ENCODE peak calls at places on chromosomes 13 and 19, in nine cellular contexts. One of them, this sample, is unnamed.

GRCh38 chr13:37241786-37242185 is 136.3 kb upstream of the CSNK1A1L start:
- DNase-seq in Daoy: no peak
- DNase-seq in neural crest cell: no peak
- DNase-seq in NAMALWA: no peak
- DNase-seq in effector memory CD4-positive, alpha-beta T cell: no peak
- DNase-seq in mucosa of gallbladder: no peak
- DNase-seq in T-helper 9 cell: no peak
- DNase-seq in stimulated activated naive CD8-positive, alpha-beta T cell treated with anti-CD3 and anti-CD28 coated beads, Interleukin-15, amount 100 ng/mL, for 72 hours: no peak
- DNase-seq in HS-5: no peak
- DNase-seq in this sample: no peak

GRCh38 chr13:26604784-26605183 is 47.3 kb downstream of the WASF3 start:
- DNase-seq in Daoy: no peak
- DNase-seq in neural crest cell: no peak
- DNase-seq in NAMALWA: no peak
- DNase-seq in effector memory CD4-positive, alpha-beta T cell: no peak
- DNase-seq in mucosa of gallbladder: no peak
- DNase-seq in T-helper 9 cell: no peak
- DNase-seq in stimulated activated naive CD8-positive, alpha-beta T cell treated with anti-CD3 and anti-CD28 coated beads, Interleukin-15, amount 100 ng/mL, for 72 hours: no peak
- DNase-seq in HS-5: no peak
- DNase-seq in this sample: no peak

GRCh38 chr13:95073826-95074345 is 227.4 kb downstream of the ABCC4 start:
- DNase-seq in Daoy: no peak
- DNase-seq in neural crest cell: no peak
- DNase-seq in NAMALWA: no peak
- DNase-seq in effector memory CD4-positive, alpha-beta T cell: no peak
- DNase-seq in mucosa of gallbladder: no peak
- DNase-seq in T-helper 9 cell: no peak
- DNase-seq in stimulated activated naive CD8-positive, alpha-beta T cell treated with anti-CD3 and anti-CD28 coated beads, Interleukin-15, amount 100 ng/mL, for 72 hours: no peak
- DNase-seq in HS-5: no peak
- DNase-seq in this sample: no peak

GRCh38 chr13:96710166-96710866 is 284.0 kb downstream of the OXGR1 start:
- DNase-seq in Daoy: peak
- DNase-seq in neural crest cell: no peak
- DNase-seq in NAMALWA: no peak
- DNase-seq in effector memory CD4-positive, alpha-beta T cell: no peak
- DNase-seq in mucosa of gallbladder: no peak
- DNase-seq in T-helper 9 cell: no peak
- DNase-seq in stimulated activated naive CD8-positive, alpha-beta T cell treated with anti-CD3 and anti-CD28 coated beads, Interleukin-15, amount 100 ng/mL, for 72 hours: no peak
- DNase-seq in HS-5: no peak
- DNase-seq in this sample: no peak

GRCh38 chr13:77698211-77699058 is 948 bp downstream of the SLAIN1 start:
- DNase-seq in Daoy: peak
- DNase-seq in neural crest cell: peak
- DNase-seq in NAMALWA: peak
- DNase-seq in effector memory CD4-positive, alpha-beta T cell: peak
- DNase-seq in mucosa of gallbladder: peak
- DNase-seq in T-helper 9 cell: peak
- DNase-seq in stimulated activated naive CD8-positive, alpha-beta T cell treated with anti-CD3 and anti-CD28 coated beads, Interleukin-15, amount 100 ng/mL, for 72 hours: peak
- DNase-seq in HS-5: no peak
- DNase-seq in this sample: peak

GRCh38 chr19:3282155-3282554 is 57.7 kb downstream of the CELF5 start:
- DNase-seq in Daoy: no peak
- DNase-seq in neural crest cell: no peak
- DNase-seq in NAMALWA: no peak
- DNase-seq in effector memory CD4-positive, alpha-beta T cell: no peak
- DNase-seq in mucosa of gallbladder: no peak
- DNase-seq in T-helper 9 cell: no peak
- DNase-seq in stimulated activated naive CD8-positive, alpha-beta T cell treated with anti-CD3 and anti-CD28 coated beads, Interleukin-15, amount 100 ng/mL, for 72 hours: no peak
- DNase-seq in HS-5: no peak
- DNase-seq in this sample: no peak

GRCh38 chr13:93559718-93560117 is 333.1 kb downstream of the GPC6 start:
- DNase-seq in Daoy: peak
- DNase-seq in neural crest cell: no peak
- DNase-seq in NAMALWA: no peak
- DNase-seq in effector memory CD4-positive, alpha-beta T cell: no peak
- DNase-seq in mucosa of gallbladder: no peak
- DNase-seq in T-helper 9 cell: no peak
- DNase-seq in stimulated activated naive CD8-positive, alpha-beta T cell treated with anti-CD3 and anti-CD28 coated beads, Interleukin-15, amount 100 ng/mL, for 72 hours: no peak
- DNase-seq in HS-5: peak
- DNase-seq in this sample: no peak

GRCh38 chr13:68628994-68629393 is 1398.9 kb upstream of the PCDH9 start:
- DNase-seq in Daoy: no peak
- DNase-seq in neural crest cell: no peak
- DNase-seq in NAMALWA: no peak
- DNase-seq in effector memory CD4-positive, alpha-beta T cell: no peak
- DNase-seq in mucosa of gallbladder: no peak
- DNase-seq in T-helper 9 cell: no peak
- DNase-seq in stimulated activated naive CD8-positive, alpha-beta T cell treated with anti-CD3 and anti-CD28 coated beads, Interleukin-15, amount 100 ng/mL, for 72 hours: no peak
- DNase-seq in HS-5: no peak
- DNase-seq in this sample: no peak

GRCh38 chr19:23116802-23117571 is at the start of gene ZNF730:
- DNase-seq in Daoy: peak
- DNase-seq in neural crest cell: peak
- DNase-seq in NAMALWA: peak
- DNase-seq in effector memory CD4-positive, alpha-beta T cell: peak
- DNase-seq in mucosa of gallbladder: peak
- DNase-seq in T-helper 9 cell: peak
- DNase-seq in stimulated activated naive CD8-positive, alpha-beta T cell treated with anti-CD3 and anti-CD28 coated beads, Interleukin-15, amount 100 ng/mL, for 72 hours: peak
- DNase-seq in HS-5: peak
- DNase-seq in this sample: peak

GRCh38 chr19:15418112-15418587 is 638 bp downstream of the AKAP8L start:
- DNase-seq in Daoy: no peak
- DNase-seq in neural crest cell: no peak
- DNase-seq in NAMALWA: no peak
- DNase-seq in effector memory CD4-positive, alpha-beta T cell: no peak
- DNase-seq in mucosa of gallbladder: no peak
- DNase-seq in T-helper 9 cell: no peak
- DNase-seq in stimulated activated naive CD8-positive, alpha-beta T cell treated with anti-CD3 and anti-CD28 coated beads, Interleukin-15, amount 100 ng/mL, for 72 hours: no peak
- DNase-seq in HS-5: no peak
- DNase-seq in this sample: no peak

GRCh38 chr19:51093510-51094345 is 11.0 kb upstream of the KLK14 start:
- DNase-seq in Daoy: peak
- DNase-seq in neural crest cell: no peak
- DNase-seq in NAMALWA: no peak
- DNase-seq in effector memory CD4-positive, alpha-beta T cell: no peak
- DNase-seq in mucosa of gallbladder: no peak
- DNase-seq in T-helper 9 cell: no peak
- DNase-seq in stimulated activated naive CD8-positive, alpha-beta T cell treated with anti-CD3 and anti-CD28 coated beads, Interleukin-15, amount 100 ng/mL, for 72 hours: no peak
- DNase-seq in HS-5: no peak
- DNase-seq in this sample: no peak

GRCh38 chr13:107901996-107902562 is 313.3 kb downstream of the LIG4 start:
- DNase-seq in Daoy: no peak
- DNase-seq in neural crest cell: no peak
- DNase-seq in NAMALWA: no peak
- DNase-seq in effector memory CD4-positive, alpha-beta T cell: no peak
- DNase-seq in mucosa of gallbladder: no peak
- DNase-seq in T-helper 9 cell: no peak
- DNase-seq in stimulated activated naive CD8-positive, alpha-beta T cell treated with anti-CD3 and anti-CD28 coated beads, Interleukin-15, amount 100 ng/mL, for 72 hours: no peak
- DNase-seq in HS-5: no peak
- DNase-seq in this sample: no peak

GRCh38 chr19:16660763-16661479 is at the start of gene TMEM38A:
- DNase-seq in Daoy: peak
- DNase-seq in neural crest cell: peak
- DNase-seq in NAMALWA: peak
- DNase-seq in effector memory CD4-positive, alpha-beta T cell: peak
- DNase-seq in mucosa of gallbladder: no peak
- DNase-seq in T-helper 9 cell: peak
- DNase-seq in stimulated activated naive CD8-positive, alpha-beta T cell treated with anti-CD3 and anti-CD28 coated beads, Interleukin-15, amount 100 ng/mL, for 72 hours: peak
- DNase-seq in HS-5: no peak
- DNase-seq in this sample: peak

GRCh38 chr19:50660083-50660366 is 10.8 kb downstream of the C19orf81 start:
- DNase-seq in Daoy: no peak
- DNase-seq in neural crest cell: no peak
- DNase-seq in NAMALWA: no peak
- DNase-seq in effector memory CD4-positive, alpha-beta T cell: no peak
- DNase-seq in mucosa of gallbladder: no peak
- DNase-seq in T-helper 9 cell: no peak
- DNase-seq in stimulated activated naive CD8-positive, alpha-beta T cell treated with anti-CD3 and anti-CD28 coated beads, Interleukin-15, amount 100 ng/mL, for 72 hours: no peak
- DNase-seq in HS-5: no peak
- DNase-seq in this sample: no peak

GRCh38 chr13:60756306-60756705 is 359.3 kb downstream of the TDRD3 start:
- DNase-seq in Daoy: no peak
- DNase-seq in neural crest cell: no peak
- DNase-seq in NAMALWA: no peak
- DNase-seq in effector memory CD4-positive, alpha-beta T cell: no peak
- DNase-seq in mucosa of gallbladder: no peak
- DNase-seq in T-helper 9 cell: no peak
- DNase-seq in stimulated activated naive CD8-positive, alpha-beta T cell treated with anti-CD3 and anti-CD28 coated beads, Interleukin-15, amount 100 ng/mL, for 72 hours: no peak
- DNase-seq in HS-5: no peak
- DNase-seq in this sample: no peak

GRCh38 chr19:13153627-13154240 is 3.5 kb downstream of the IER2 start:
- DNase-seq in Daoy: no peak
- DNase-seq in neural crest cell: no peak
- DNase-seq in NAMALWA: no peak
- DNase-seq in effector memory CD4-positive, alpha-beta T cell: no peak
- DNase-seq in mucosa of gallbladder: no peak
- DNase-seq in T-helper 9 cell: no peak
- DNase-seq in stimulated activated naive CD8-positive, alpha-beta T cell treated with anti-CD3 and anti-CD28 coated beads, Interleukin-15, amount 100 ng/mL, for 72 hours: peak
- DNase-seq in HS-5: no peak
- DNase-seq in this sample: no peak

GRCh38 chr13:27168086-27168485 is 3.5 kb downstream of the USP12 start:
- DNase-seq in Daoy: peak
- DNase-seq in neural crest cell: no peak
- DNase-seq in NAMALWA: no peak
- DNase-seq in effector memory CD4-positive, alpha-beta T cell: no peak
- DNase-seq in mucosa of gallbladder: no peak
- DNase-seq in T-helper 9 cell: no peak
- DNase-seq in stimulated activated naive CD8-positive, alpha-beta T cell treated with anti-CD3 and anti-CD28 coated beads, Interleukin-15, amount 100 ng/mL, for 72 hours: no peak
- DNase-seq in HS-5: no peak
- DNase-seq in this sample: no peak

GRCh38 chr19:954672-955494 is 29.0 kb downstream of the ARID3A start:
- DNase-seq in Daoy: no peak
- DNase-seq in neural crest cell: no peak
- DNase-seq in NAMALWA: no peak
- DNase-seq in effector memory CD4-positive, alpha-beta T cell: no peak
- DNase-seq in mucosa of gallbladder: no peak
- DNase-seq in T-helper 9 cell: no peak
- DNase-seq in stimulated activated naive CD8-positive, alpha-beta T cell treated with anti-CD3 and anti-CD28 coated beads, Interleukin-15, amount 100 ng/mL, for 72 hours: no peak
- DNase-seq in HS-5: no peak
- DNase-seq in this sample: no peak

GRCh38 chr19:33767898-33768413 is 28.7 kb upstream of the KCTD15 start:
- DNase-seq in Daoy: peak
- DNase-seq in neural crest cell: peak
- DNase-seq in NAMALWA: peak
- DNase-seq in effector memory CD4-positive, alpha-beta T cell: no peak
- DNase-seq in mucosa of gallbladder: no peak
- DNase-seq in T-helper 9 cell: no peak
- DNase-seq in stimulated activated naive CD8-positive, alpha-beta T cell treated with anti-CD3 and anti-CD28 coated beads, Interleukin-15, amount 100 ng/mL, for 72 hours: no peak
- DNase-seq in HS-5: no peak
- DNase-seq in this sample: no peak

GRCh38 chr19:38736036-38736412 is 8.2 kb downstream of the CAPN12 start:
- DNase-seq in Daoy: peak
- DNase-seq in neural crest cell: no peak
- DNase-seq in NAMALWA: no peak
- DNase-seq in effector memory CD4-positive, alpha-beta T cell: peak
- DNase-seq in mucosa of gallbladder: peak
- DNase-seq in T-helper 9 cell: peak
- DNase-seq in stimulated activated naive CD8-positive, alpha-beta T cell treated with anti-CD3 and anti-CD28 coated beads, Interleukin-15, amount 100 ng/mL, for 72 hours: peak
- DNase-seq in HS-5: no peak
- DNase-seq in this sample: peak

GRCh38 chr19:12867120-12868099 is 13.8 kb downstream of the DNASE2 start:
- DNase-seq in Daoy: peak
- DNase-seq in neural crest cell: peak
- DNase-seq in NAMALWA: peak
- DNase-seq in effector memory CD4-positive, alpha-beta T cell: no peak
- DNase-seq in mucosa of gallbladder: peak
- DNase-seq in T-helper 9 cell: peak
- DNase-seq in stimulated activated naive CD8-positive, alpha-beta T cell treated with anti-CD3 and anti-CD28 coated beads, Interleukin-15, amount 100 ng/mL, for 72 hours: peak
- DNase-seq in HS-5: no peak
- DNase-seq in this sample: peak

GRCh38 chr19:46955114-46955812 is 64.4 kb upstream of the NPAS1 start:
- DNase-seq in Daoy: no peak
- DNase-seq in neural crest cell: no peak
- DNase-seq in NAMALWA: peak
- DNase-seq in effector memory CD4-positive, alpha-beta T cell: peak
- DNase-seq in mucosa of gallbladder: no peak
- DNase-seq in T-helper 9 cell: peak
- DNase-seq in stimulated activated naive CD8-positive, alpha-beta T cell treated with anti-CD3 and anti-CD28 coated beads, Interleukin-15, amount 100 ng/mL, for 72 hours: peak
- DNase-seq in HS-5: no peak
- DNase-seq in this sample: peak

GRCh38 chr13:23856008-23856750 is 33.0 kb downstream of the MIPEP start:
- DNase-seq in Daoy: no peak
- DNase-seq in neural crest cell: no peak
- DNase-seq in NAMALWA: no peak
- DNase-seq in effector memory CD4-positive, alpha-beta T cell: no peak
- DNase-seq in mucosa of gallbladder: no peak
- DNase-seq in T-helper 9 cell: no peak
- DNase-seq in stimulated activated naive CD8-positive, alpha-beta T cell treated with anti-CD3 and anti-CD28 coated beads, Interleukin-15, amount 100 ng/mL, for 72 hours: no peak
- DNase-seq in HS-5: no peak
- DNase-seq in this sample: no peak

GRCh38 chr19:40348961-40349507 is 539 bp downstream of the PLD3 start:
- DNase-seq in Daoy: peak
- DNase-seq in neural crest cell: no peak
- DNase-seq in NAMALWA: peak
- DNase-seq in effector memory CD4-positive, alpha-beta T cell: no peak
- DNase-seq in mucosa of gallbladder: no peak
- DNase-seq in T-helper 9 cell: no peak
- DNase-seq in stimulated activated naive CD8-positive, alpha-beta T cell treated with anti-CD3 and anti-CD28 coated beads, Interleukin-15, amount 100 ng/mL, for 72 hours: no peak
- DNase-seq in HS-5: peak
- DNase-seq in this sample: no peak

GRCh38 chr19:45469835-45470146 is 2.0 kb downstream of the FOSB start:
- DNase-seq in Daoy: no peak
- DNase-seq in neural crest cell: no peak
- DNase-seq in NAMALWA: no peak
- DNase-seq in effector memory CD4-positive, alpha-beta T cell: no peak
- DNase-seq in mucosa of gallbladder: no peak
- DNase-seq in T-helper 9 cell: no peak
- DNase-seq in stimulated activated naive CD8-positive, alpha-beta T cell treated with anti-CD3 and anti-CD28 coated beads, Interleukin-15, amount 100 ng/mL, for 72 hours: no peak
- DNase-seq in HS-5: no peak
- DNase-seq in this sample: no peak

GRCh38 chr13:61170791-61171330 is 244.8 kb downstream of the PCDH20 start:
- DNase-seq in Daoy: no peak
- DNase-seq in neural crest cell: no peak
- DNase-seq in NAMALWA: no peak
- DNase-seq in effector memory CD4-positive, alpha-beta T cell: no peak
- DNase-seq in mucosa of gallbladder: no peak
- DNase-seq in T-helper 9 cell: no peak
- DNase-seq in stimulated activated naive CD8-positive, alpha-beta T cell treated with anti-CD3 and anti-CD28 coated beads, Interleukin-15, amount 100 ng/mL, for 72 hours: no peak
- DNase-seq in HS-5: no peak
- DNase-seq in this sample: no peak

GRCh38 chr13:114062754-114063153 is 69.7 kb downstream of the RASA3 start:
- DNase-seq in Daoy: no peak
- DNase-seq in neural crest cell: no peak
- DNase-seq in NAMALWA: no peak
- DNase-seq in effector memory CD4-positive, alpha-beta T cell: no peak
- DNase-seq in mucosa of gallbladder: no peak
- DNase-seq in T-helper 9 cell: no peak
- DNase-seq in stimulated activated naive CD8-positive, alpha-beta T cell treated with anti-CD3 and anti-CD28 coated beads, Interleukin-15, amount 100 ng/mL, for 72 hours: no peak
- DNase-seq in HS-5: no peak
- DNase-seq in this sample: no peak

GRCh38 chr13:40549500-40550094 is 116.8 kb downstream of the FOXO1 start:
- DNase-seq in Daoy: no peak
- DNase-seq in neural crest cell: no peak
- DNase-seq in NAMALWA: no peak
- DNase-seq in effector memory CD4-positive, alpha-beta T cell: no peak
- DNase-seq in mucosa of gallbladder: no peak
- DNase-seq in T-helper 9 cell: no peak
- DNase-seq in stimulated activated naive CD8-positive, alpha-beta T cell treated with anti-CD3 and anti-CD28 coated beads, Interleukin-15, amount 100 ng/mL, for 72 hours: no peak
- DNase-seq in HS-5: no peak
- DNase-seq in this sample: no peak

GRCh38 chr19:46975918-46976782 is 43.5 kb upstream of the NPAS1 start:
- DNase-seq in Daoy: peak
- DNase-seq in neural crest cell: no peak
- DNase-seq in NAMALWA: no peak
- DNase-seq in effector memory CD4-positive, alpha-beta T cell: no peak
- DNase-seq in mucosa of gallbladder: peak
- DNase-seq in T-helper 9 cell: no peak
- DNase-seq in stimulated activated naive CD8-positive, alpha-beta T cell treated with anti-CD3 and anti-CD28 coated beads, Interleukin-15, amount 100 ng/mL, for 72 hours: no peak
- DNase-seq in HS-5: peak
- DNase-seq in this sample: no peak

GRCh38 chr19:12526542-12526941 is 24.7 kb downstream of the ZNF564 start:
- DNase-seq in Daoy: no peak
- DNase-seq in neural crest cell: no peak
- DNase-seq in NAMALWA: no peak
- DNase-seq in effector memory CD4-positive, alpha-beta T cell: no peak
- DNase-seq in mucosa of gallbladder: no peak
- DNase-seq in T-helper 9 cell: no peak
- DNase-seq in stimulated activated naive CD8-positive, alpha-beta T cell treated with anti-CD3 and anti-CD28 coated beads, Interleukin-15, amount 100 ng/mL, for 72 hours: no peak
- DNase-seq in HS-5: no peak
- DNase-seq in this sample: no peak

GRCh38 chr19:35991731-35992450 is 3.1 kb upstream of the SDHAF1 start:
- DNase-seq in Daoy: peak
- DNase-seq in neural crest cell: no peak
- DNase-seq in NAMALWA: no peak
- DNase-seq in effector memory CD4-positive, alpha-beta T cell: no peak
- DNase-seq in mucosa of gallbladder: no peak
- DNase-seq in T-helper 9 cell: no peak
- DNase-seq in stimulated activated naive CD8-positive, alpha-beta T cell treated with anti-CD3 and anti-CD28 coated beads, Interleukin-15, amount 100 ng/mL, for 72 hours: no peak
- DNase-seq in HS-5: no peak
- DNase-seq in this sample: no peak